ENCODE peak calls at places on chromosomes 12 and 14, in four cellular contexts. One of them, this sample, is unnamed.

GRCh38 chr14:63155511-63156189 is 48.6 kb upstream of the RHOJ start:
- DNase-seq in cardiac muscle cell: peak; percentile 69
- DNase-seq in heart left ventricle: no peak
- DNase-seq in Panc1: no peak
- DNase-seq in this sample: no peak

GRCh38 chr12:82299617-82300016 is 58.6 kb downstream of the CCDC59 start:
- DNase-seq in cardiac muscle cell: peak; percentile 47
- DNase-seq in heart left ventricle: no peak
- DNase-seq in Panc1: no peak
- DNase-seq in this sample: no peak

GRCh38 chr12:54229624-54230212 is 40.9 kb upstream of the SMUG1 start:
- DNase-seq in cardiac muscle cell: peak; percentile 94
- DNase-seq in heart left ventricle: peak; percentile 30
- DNase-seq in Panc1: no peak
- DNase-seq in this sample: peak; percentile 91

GRCh38 chr14:97298331-97298730 is 501.1 kb downstream of the VRK1 start:
- DNase-seq in cardiac muscle cell: no peak
- DNase-seq in heart left ventricle: no peak
- DNase-seq in Panc1: no peak
- DNase-seq in this sample: no peak

GRCh38 chr12:89781161-89781560 is 72.5 kb upstream of the ATP2B1 start:
- DNase-seq in cardiac muscle cell: no peak
- DNase-seq in heart left ventricle: no peak
- DNase-seq in Panc1: no peak
- DNase-seq in this sample: no peak

GRCh38 chr12:97131220-97131981 is 224.3 kb downstream of the NEDD1 start:
- DNase-seq in cardiac muscle cell: no peak
- DNase-seq in heart left ventricle: no peak
- DNase-seq in Panc1: no peak
- DNase-seq in this sample: no peak

GRCh38 chr12:18217981-18218380 is 43.3 kb upstream of the PIK3C2G start:
- DNase-seq in cardiac muscle cell: no peak
- DNase-seq in heart left ventricle: no peak
- DNase-seq in Panc1: no peak
- DNase-seq in this sample: no peak

GRCh38 chr14:100764716-100765115 is 38.0 kb downstream of the DLK1 start:
- DNase-seq in cardiac muscle cell: no peak
- DNase-seq in heart left ventricle: no peak
- DNase-seq in Panc1: no peak
- DNase-seq in this sample: no peak

GRCh38 chr14:64581363-64581762 is 31.6 kb downstream of the PPP1R36 start:
- DNase-seq in cardiac muscle cell: no peak
- DNase-seq in heart left ventricle: no peak
- DNase-seq in Panc1: no peak
- DNase-seq in this sample: no peak

GRCh38 chr14:56797003-56797568 is 13.2 kb downstream of the OTX2 start:
- DNase-seq in cardiac muscle cell: no peak
- DNase-seq in heart left ventricle: no peak
- DNase-seq in Panc1: no peak
- DNase-seq in this sample: no peak

GRCh38 chr14:49999826-50000214 is 106.9 kb downstream of the ARF6 start:
- DNase-seq in cardiac muscle cell: no peak
- DNase-seq in heart left ventricle: no peak
- DNase-seq in Panc1: no peak
- DNase-seq in this sample: no peak

GRCh38 chr14:50026396-50026795 is 90.0 kb downstream of the VCPKMT start:
- DNase-seq in cardiac muscle cell: no peak
- DNase-seq in heart left ventricle: no peak
- DNase-seq in Panc1: no peak
- DNase-seq in this sample: no peak

GRCh38 chr14:22283000-22283399 is 306.0 kb downstream of the DAD1 start:
- DNase-seq in cardiac muscle cell: no peak
- DNase-seq in heart left ventricle: no peak
- DNase-seq in Panc1: no peak
- DNase-seq in this sample: no peak

GRCh38 chr12:8078400-8078799 is 3.7 kb upstream of the NECAP1 start:
- DNase-seq in cardiac muscle cell: peak; percentile 83
- DNase-seq in heart left ventricle: peak; percentile 20
- DNase-seq in Panc1: no peak
- DNase-seq in this sample: peak; percentile 57

GRCh38 chr12:81077686-81078441 is at the start of gene ACSS3:
- DNase-seq in cardiac muscle cell: peak; percentile 62
- DNase-seq in heart left ventricle: peak; percentile 76
- DNase-seq in Panc1: no peak
- DNase-seq in this sample: peak; percentile 6

GRCh38 chr12:24903305-24904088 is 45.4 kb downstream of the BCAT1 start:
- DNase-seq in cardiac muscle cell: peak; percentile 41
- DNase-seq in heart left ventricle: no peak
- DNase-seq in Panc1: no peak
- DNase-seq in this sample: no peak
- H3K4me3 ChIP-seq in cardiac muscle cell: peak overlapping the region; percentile 22
- H3K4me3 ChIP-seq in heart left ventricle: peak overlapping the region; percentile 70
- H3K4me3 ChIP-seq in Panc1: no peak overlapping the region
- H3K4me3 ChIP-seq in this sample: no peak overlapping the region

DNA sequence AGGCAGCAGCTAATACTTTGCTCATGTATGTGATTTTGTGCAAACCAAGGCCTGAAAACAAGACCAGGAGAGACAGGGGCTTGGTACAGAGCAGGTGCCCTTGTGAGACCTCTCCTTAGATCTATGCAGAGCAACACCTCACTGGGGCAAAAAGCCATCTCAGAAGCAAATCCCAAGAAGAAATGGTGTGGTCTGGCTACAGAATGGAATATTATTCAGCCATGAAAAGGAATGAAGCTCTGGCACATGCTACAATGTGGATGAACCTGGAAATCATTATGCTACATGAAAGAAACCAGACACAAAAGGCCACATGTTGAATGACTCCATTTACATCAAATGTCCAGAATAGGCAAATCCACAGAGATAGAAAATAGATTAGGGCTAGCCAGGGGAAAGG is 61.6 kb downstream of the KDM2B start:
- DNase-seq in cardiac muscle cell: no peak
- DNase-seq in heart left ventricle: no peak
- DNase-seq in Panc1: no peak
- DNase-seq in this sample: no peak
- H3K4me1 ChIP-seq in cardiac muscle cell: peaks cover under 1% of the 10 kb centered on the region
- H3K4me1 ChIP-seq in heart left ventricle: peaks cover 7% of the 10 kb centered on the region
- H3K4me1 ChIP-seq in Panc1: no peaks in the 10 kb centered on the region
- H3K4me1 ChIP-seq in this sample: no peaks in the 10 kb centered on the region

GRCh38 chr14:105458010-105458409 is 16.6 kb upstream of the CRIP2 start:
- DNase-seq in cardiac muscle cell: no peak
- DNase-seq in heart left ventricle: no peak
- DNase-seq in Panc1: no peak
- DNase-seq in this sample: no peak
- H3K36me3 ChIP-seq in cardiac muscle cell: peaks cover 14% of the 10 kb centered on the region
- H3K36me3 ChIP-seq in heart left ventricle: peaks cover 8% of the 10 kb centered on the region
- H3K36me3 ChIP-seq in Panc1: no peaks in the 10 kb centered on the region
- H3K36me3 ChIP-seq in this sample: peaks cover 35% of the 10 kb centered on the region

GRCh38 chr14:59215353-59215752 is 26.9 kb downstream of the DAAM1 start:
- DNase-seq in cardiac muscle cell: peak; percentile 67
- DNase-seq in heart left ventricle: peak; percentile 68
- DNase-seq in Panc1: no peak
- DNase-seq in this sample: no peak
- H3K4me3 ChIP-seq in cardiac muscle cell: no peak overlapping the region
- H3K4me3 ChIP-seq in heart left ventricle: no peak overlapping the region
- H3K4me3 ChIP-seq in Panc1: no peak overlapping the region
- H3K4me3 ChIP-seq in this sample: no peak overlapping the region

GRCh38 chr12:51869490-51869865 is 18.4 kb upstream of the ANKRD33 start:
- DNase-seq in cardiac muscle cell: no peak
- DNase-seq in heart left ventricle: no peak
- DNase-seq in Panc1: no peak
- DNase-seq in this sample: no peak

GRCh38 chr12:51867796-51868428 is 19.4 kb upstream of the FIGNL2 start:
- DNase-seq in cardiac muscle cell: no peak
- DNase-seq in heart left ventricle: no peak
- DNase-seq in Panc1: no peak
- DNase-seq in this sample: no peak

GRCh38 chr12:51871126-51871525 is 16.8 kb upstream of the ANKRD33 start:
- DNase-seq in cardiac muscle cell: no peak
- DNase-seq in heart left ventricle: peak; percentile 52
- DNase-seq in Panc1: no peak
- DNase-seq in this sample: no peak

GRCh38 chr12:51869931-51870330 is 18.0 kb upstream of the ANKRD33 start:
- DNase-seq in cardiac muscle cell: no peak
- DNase-seq in heart left ventricle: no peak
- DNase-seq in Panc1: no peak
- DNase-seq in this sample: no peak

GRCh38 chr12:51868821-51869489 is 18.9 kb upstream of the ANKRD33 start:
- DNase-seq in cardiac muscle cell: peak; percentile 33
- DNase-seq in heart left ventricle: no peak
- DNase-seq in Panc1: no peak
- DNase-seq in this sample: no peak
- H3K4me1 ChIP-seq in cardiac muscle cell: peaks cover 31% of the 10 kb centered on the region
- H3K4me1 ChIP-seq in heart left ventricle: peaks cover 20% of the 10 kb centered on the region
- H3K4me1 ChIP-seq in Panc1: no peaks in the 10 kb centered on the region
- H3K4me1 ChIP-seq in this sample: peaks cover 3% of the 10 kb centered on the region

GRCh38 chr12:48069253-48069652 is 36.6 kb downstream of the SENP1 start:
- DNase-seq in cardiac muscle cell: peak; percentile 2
- DNase-seq in heart left ventricle: no peak
- DNase-seq in Panc1: no peak
- DNase-seq in this sample: peak; percentile 70
- H3K36me3 ChIP-seq in cardiac muscle cell: peaks cover 44% of the 10 kb centered on the region
- H3K36me3 ChIP-seq in heart left ventricle: peaks cover 7% of the 10 kb centered on the region
- H3K36me3 ChIP-seq in Panc1: peaks cover 42% of the 10 kb centered on the region
- H3K36me3 ChIP-seq in this sample: no peaks in the 10 kb centered on the region